ENCODE peak calls at places on chromosomes 5 and 9, in five cellular contexts. Z, M, B, V and J are unnamed samples.

GRCh38 chr9:124222918-124223720 is 34.6 kb upstream of the NEK6 start:
- DNase-seq in Z (peak), V (peak), B (no peak), M (peak), J (peak)

GRCh38 chr9:137448569-137448962 is 7.4 kb upstream of the ENTPD8 start:
- DNase-seq in Z (no peak), V (no peak), M (no peak), B (no peak), J (no peak)

GRCh38 chr9:32956606-32957005 is 44.8 kb downstream of the APTX start:
- DNase-seq in B (no peak), Z (no peak), M (no peak), V (no peak), J (no peak)

GRCh38 chr9:129617167-129617566 is 3.7 kb downstream of the C9orf50 start:
- DNase-seq in B (peak), Z (peak), V (no peak), M (no peak), J (no peak)

GRCh38 chr9:101508203-101508602 is 25.4 kb upstream of the RNF20 start:
- DNase-seq in B (no peak), Z (peak), M (no peak), V (no peak), J (no peak)

GRCh38 chr5:110908848-110909247 is 162.7 kb upstream of the TSLP start:
- DNase-seq in V (no peak), M (no peak), B (no peak), Z (no peak), J (no peak)

GRCh38 chr5:122454522-122454921 is 142.5 kb downstream of the SNCAIP start:
- DNase-seq in Z (no peak), V (no peak), M (no peak), B (peak), J (no peak)

GRCh38 chr5:169719360-169720314 is 82.6 kb downstream of the DOCK2 start:
- DNase-seq in Z (no peak), V (no peak), M (no peak), B (no peak), J (no peak)

GRCh38 chr5:100900142-100900795 is 2.8 kb downstream of the ST8SIA4 start:
- DNase-seq in V (peak), B (peak), Z (peak), M (peak), J (no peak)

GRCh38 chr9:15873573-15874177 is 320.8 kb downstream of the CCDC171 start:
- DNase-seq in V (no peak), M (peak), Z (peak), B (peak), J (no peak)

GRCh38 chr5:172641359-172642045 is 439 bp downstream of the NEURL1B start:
- DNase-seq in B (no peak), V (no peak), M (no peak), Z (no peak), J (no peak)

GRCh38 chr5:173884402-173885053 is 3.6 kb upstream of the CPEB4 start:
- DNase-seq in V (peak), B (peak), Z (no peak), M (no peak), J (no peak)

GRCh38 chr9:131737426-131737825 is 2.5 kb downstream of the RAPGEF1 start:
- DNase-seq in M (no peak), V (no peak), B (no peak), Z (no peak), J (no peak)